ENCODE peak calls at places on chromosomes 12 and 14, in five cellular contexts. One of them, this sample, is unnamed.

GRCh38 chr12:33476058-33476457 is 36.4 kb upstream of the SYT10 start:
- DNase-seq in suprapubic skin: no peak
- DNase-seq in cardiac muscle cell: no peak
- DNase-seq in AG04449: no peak
- DNase-seq in progenitor cell of endocrine pancreas: no peak
- DNase-seq in this sample: no peak

GRCh38 chr14:104161601-104162367 is 23.4 kb downstream of the KIF26A start:
- DNase-seq in suprapubic skin: no peak
- DNase-seq in cardiac muscle cell: no peak
- DNase-seq in AG04449: no peak
- DNase-seq in progenitor cell of endocrine pancreas: no peak
- DNase-seq in this sample: no peak

GRCh38 chr14:57831981-57832380 is 33.9 kb downstream of the SLC35F4 start:
- DNase-seq in suprapubic skin: no peak
- DNase-seq in cardiac muscle cell: peak; percentile 23
- DNase-seq in AG04449: no peak
- DNase-seq in progenitor cell of endocrine pancreas: no peak
- DNase-seq in this sample: no peak

GRCh38 chr12:65464930-65465329 is 186.4 kb downstream of the MSRB3 start:
- DNase-seq in suprapubic skin: no peak
- DNase-seq in cardiac muscle cell: no peak
- DNase-seq in AG04449: peak; percentile 75
- DNase-seq in progenitor cell of endocrine pancreas: no peak
- DNase-seq in this sample: no peak

GRCh38 chr12:85462888-85463287 is 182.9 kb downstream of the ALX1 start:
- DNase-seq in suprapubic skin: no peak
- DNase-seq in cardiac muscle cell: no peak
- DNase-seq in AG04449: no peak
- DNase-seq in progenitor cell of endocrine pancreas: no peak
- DNase-seq in this sample: no peak

GRCh38 chr12:106392746-106393145 is 35.2 kb downstream of the POLR3B start:
- DNase-seq in suprapubic skin: no peak
- DNase-seq in cardiac muscle cell: no peak
- DNase-seq in AG04449: no peak
- DNase-seq in progenitor cell of endocrine pancreas: no peak
- DNase-seq in this sample: no peak

GRCh38 chr12:103498990-103499389 is 3.2 kb upstream of the C12orf42 start:
- DNase-seq in suprapubic skin: no peak
- DNase-seq in cardiac muscle cell: no peak
- DNase-seq in AG04449: no peak
- DNase-seq in progenitor cell of endocrine pancreas: no peak
- DNase-seq in this sample: no peak

GRCh38 chr12:120126635-120127005 is 10.1 kb upstream of the RAB35 start:
- DNase-seq in suprapubic skin: no peak
- DNase-seq in cardiac muscle cell: no peak
- DNase-seq in AG04449: no peak
- DNase-seq in progenitor cell of endocrine pancreas: no peak
- DNase-seq in this sample: no peak

GRCh38 chr12:66241061-66242043 is 52.3 kb downstream of the IRAK3 start:
- DNase-seq in suprapubic skin: no peak
- DNase-seq in cardiac muscle cell: no peak
- DNase-seq in AG04449: peak; percentile 40
- DNase-seq in progenitor cell of endocrine pancreas: no peak
- DNase-seq in this sample: no peak

GRCh38 chr14:51056431-51056830 is 38.5 kb downstream of the TRIM9 start:
- DNase-seq in suprapubic skin: no peak
- DNase-seq in cardiac muscle cell: no peak
- DNase-seq in AG04449: no peak
- DNase-seq in progenitor cell of endocrine pancreas: no peak
- DNase-seq in this sample: no peak

GRCh38 chr14:23252420-23253333 is 14.9 kb downstream of the RNF212B start:
- DNase-seq in suprapubic skin: no peak
- DNase-seq in cardiac muscle cell: no peak
- DNase-seq in AG04449: no peak
- DNase-seq in progenitor cell of endocrine pancreas: no peak
- DNase-seq in this sample: no peak

GRCh38 chr14:101380940-101381339 is 180.4 kb upstream of the DIO3 start:
- DNase-seq in suprapubic skin: no peak
- DNase-seq in cardiac muscle cell: no peak
- DNase-seq in AG04449: no peak
- DNase-seq in progenitor cell of endocrine pancreas: no peak
- DNase-seq in this sample: no peak

GRCh38 chr12:114407034-114407420 is 1.1 kb upstream of the TBX5 start:
- DNase-seq in suprapubic skin: no peak
- DNase-seq in cardiac muscle cell: no peak
- DNase-seq in AG04449: no peak
- DNase-seq in progenitor cell of endocrine pancreas: no peak
- DNase-seq in this sample: no peak

GRCh38 chr12:39912211-39912980 is 193.5 kb downstream of the SLC2A13 start:
- DNase-seq in suprapubic skin: peak; percentile 78
- DNase-seq in cardiac muscle cell: no peak
- DNase-seq in AG04449: no peak
- DNase-seq in progenitor cell of endocrine pancreas: no peak
- DNase-seq in this sample: no peak

GRCh38 chr12:32533971-32534590 is 134.7 kb downstream of the FGD4 start:
- DNase-seq in suprapubic skin: no peak
- DNase-seq in cardiac muscle cell: peak; percentile 67
- DNase-seq in AG04449: peak; percentile 97
- DNase-seq in progenitor cell of endocrine pancreas: peak; percentile 27
- DNase-seq in this sample: no peak

GRCh38 chr12:49892084-49892731 is 11.5 kb downstream of the FAIM2 start:
- DNase-seq in suprapubic skin: no peak
- DNase-seq in cardiac muscle cell: no peak
- DNase-seq in AG04449: no peak
- DNase-seq in progenitor cell of endocrine pancreas: no peak
- DNase-seq in this sample: no peak

GRCh38 chr12:2641209-2641608 is 153.6 kb upstream of the FKBP4 start:
- DNase-seq in suprapubic skin: no peak
- DNase-seq in cardiac muscle cell: no peak
- DNase-seq in AG04449: no peak
- DNase-seq in progenitor cell of endocrine pancreas: no peak
- DNase-seq in this sample: peak; percentile 20

GRCh38 chr12:998020-998874 is 7.2 kb downstream of the ERC1 start:
- DNase-seq in suprapubic skin: no peak
- DNase-seq in cardiac muscle cell: peak; percentile 27
- DNase-seq in AG04449: no peak
- DNase-seq in progenitor cell of endocrine pancreas: no peak
- DNase-seq in this sample: no peak

DNA sequence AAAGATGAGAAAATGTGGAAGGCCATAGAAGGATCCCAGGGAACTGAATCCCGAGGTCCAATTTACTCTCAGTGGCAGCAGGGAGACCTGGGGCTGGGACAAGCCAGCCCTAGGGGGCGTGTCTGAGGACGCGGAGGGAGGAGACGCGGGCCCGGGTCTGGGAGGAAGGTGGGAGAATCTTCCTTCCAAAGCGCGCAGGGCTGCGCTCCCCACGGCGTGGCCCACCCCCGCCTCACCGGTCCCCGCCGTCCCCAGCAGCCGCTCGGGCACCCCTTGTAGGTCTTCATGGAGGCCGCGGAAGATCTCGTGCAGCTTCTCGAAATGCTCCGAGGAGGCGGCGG is 323 bp downstream of the VTI1B start:
- DNase-seq in suprapubic skin: peak; percentile 83
- DNase-seq in cardiac muscle cell: peak; percentile 91
- DNase-seq in AG04449: no peak
- DNase-seq in progenitor cell of endocrine pancreas: peak; percentile 65
- DNase-seq in this sample: peak; percentile 71
- TF ChIP-seq CTCF in suprapubic skin: peak; percentile 17
- TF ChIP-seq CTCF in cardiac muscle cell: peak; percentile 32
- TF ChIP-seq CTCF in AG04449: peak; percentile 26
- TF ChIP-seq CTCF in progenitor cell of endocrine pancreas: peak; percentile 29
- TF ChIP-seq CTCF in this sample: peak; percentile 38

GRCh38 chr12:22544038-22544979 is at the start of gene C2CD5:
- DNase-seq in suprapubic skin: peak; percentile 98
- DNase-seq in cardiac muscle cell: peak; percentile 96
- DNase-seq in AG04449: peak; percentile 78
- DNase-seq in progenitor cell of endocrine pancreas: peak; percentile 98
- DNase-seq in this sample: peak; percentile 92
- TF ChIP-seq CTCF in suprapubic skin: no peak
- TF ChIP-seq CTCF in cardiac muscle cell: peak; percentile 33
- TF ChIP-seq CTCF in AG04449: peak; percentile 54
- TF ChIP-seq CTCF in progenitor cell of endocrine pancreas: peak; percentile 51
- TF ChIP-seq CTCF in this sample: peak; percentile 46

DNA sequence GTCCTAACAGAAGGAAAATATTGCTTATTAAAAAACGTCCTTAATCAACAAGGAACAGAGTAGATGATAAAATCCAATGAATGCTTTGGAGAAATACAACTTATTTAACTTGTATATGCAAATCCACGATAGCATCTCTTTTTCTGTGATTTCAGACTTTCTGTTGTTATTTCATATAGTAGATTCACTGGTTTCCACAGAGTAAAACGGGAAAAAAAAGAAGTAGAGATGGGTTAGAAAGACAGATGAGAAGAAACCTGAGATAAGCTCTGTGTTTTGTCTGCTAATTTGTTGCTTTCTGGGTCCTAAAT is 447.7 kb downstream of the RERGL start:
- DNase-seq in suprapubic skin: no peak
- DNase-seq in cardiac muscle cell: no peak
- DNase-seq in AG04449: no peak
- DNase-seq in progenitor cell of endocrine pancreas: no peak
- DNase-seq in this sample: no peak
- TF ChIP-seq CTCF in suprapubic skin: no peak
- TF ChIP-seq CTCF in cardiac muscle cell: no peak
- TF ChIP-seq CTCF in AG04449: no peak
- TF ChIP-seq CTCF in progenitor cell of endocrine pancreas: no peak
- TF ChIP-seq CTCF in this sample: peak; percentile 23

DNA sequence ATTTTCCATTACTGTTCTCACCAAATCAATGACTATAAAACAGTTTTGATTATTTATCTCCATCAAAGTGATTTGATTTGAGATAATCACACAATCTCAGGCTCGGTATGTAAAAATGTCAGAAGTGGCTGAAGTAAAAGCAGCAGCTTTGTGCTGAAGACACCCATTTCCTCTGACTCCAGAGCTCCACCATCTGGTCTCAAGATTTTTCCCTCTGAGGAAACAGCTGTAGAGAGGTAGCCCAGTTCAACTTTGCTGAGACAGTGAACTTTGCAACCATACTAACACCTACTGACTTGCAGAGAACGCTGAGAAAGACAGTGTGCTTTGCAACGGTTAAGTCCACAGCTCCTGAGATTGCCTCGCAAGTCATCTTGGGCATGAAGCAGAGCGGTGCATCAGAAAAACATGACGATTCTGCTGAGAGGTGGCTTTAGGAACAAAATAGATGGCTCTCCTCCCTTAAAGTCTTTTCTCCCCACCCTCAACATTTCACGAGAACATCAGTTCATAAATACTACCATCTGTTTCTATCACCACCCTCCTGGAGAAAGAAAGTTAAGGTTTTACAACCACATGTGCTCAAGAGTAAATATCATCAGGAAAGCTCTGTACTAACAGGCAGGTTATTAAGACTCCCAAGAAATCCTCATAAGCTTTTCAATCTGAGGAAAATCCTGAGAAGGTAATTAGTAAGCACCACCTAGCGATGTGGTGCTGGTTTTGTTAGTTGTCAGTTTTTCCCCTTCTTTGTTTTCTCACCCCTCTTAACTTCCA is 34.8 kb downstream of the HIGD1C start:
- DNase-seq in suprapubic skin: no peak
- DNase-seq in cardiac muscle cell: peak; percentile 61
- DNase-seq in AG04449: no peak
- DNase-seq in progenitor cell of endocrine pancreas: peak; percentile 11
- DNase-seq in this sample: peak; percentile 21
- TF ChIP-seq CTCF in suprapubic skin: peak; percentile 48
- TF ChIP-seq CTCF in cardiac muscle cell: peak; percentile 71
- TF ChIP-seq CTCF in AG04449: peak; percentile 57
- TF ChIP-seq CTCF in progenitor cell of endocrine pancreas: peak; percentile 55
- TF ChIP-seq CTCF in this sample: peak; percentile 67

GRCh38 chr14:21528381-21529348 is 2.5 kb upstream of the SALL2 start:
- DNase-seq in suprapubic skin: no peak
- DNase-seq in cardiac muscle cell: no peak
- DNase-seq in AG04449: no peak
- DNase-seq in progenitor cell of endocrine pancreas: no peak
- DNase-seq in this sample: no peak
- TF ChIP-seq CTCF in suprapubic skin: no peak
- TF ChIP-seq CTCF in cardiac muscle cell: no peak
- TF ChIP-seq CTCF in AG04449: no peak
- TF ChIP-seq CTCF in progenitor cell of endocrine pancreas: no peak
- TF ChIP-seq CTCF in this sample: no peak

GRCh38 chr14:20692111-20692751 is 3.7 kb downstream of the ANG start:
- DNase-seq in suprapubic skin: no peak
- DNase-seq in cardiac muscle cell: no peak
- DNase-seq in AG04449: no peak
- DNase-seq in progenitor cell of endocrine pancreas: no peak
- DNase-seq in this sample: no peak

GRCh38 chr14:20698934-20699333 is 10.4 kb downstream of the ANG start:
- DNase-seq in suprapubic skin: no peak
- DNase-seq in cardiac muscle cell: no peak
- DNase-seq in AG04449: no peak
- DNase-seq in progenitor cell of endocrine pancreas: no peak
- DNase-seq in this sample: no peak

GRCh38 chr14:20697273-20698017 is 8.9 kb downstream of the ANG start:
- DNase-seq in suprapubic skin: no peak
- DNase-seq in cardiac muscle cell: peak; percentile 68
- DNase-seq in AG04449: no peak
- DNase-seq in progenitor cell of endocrine pancreas: peak; percentile 56
- DNase-seq in this sample: peak; percentile 71

GRCh38 chr14:20696776-20697175 is 8.2 kb downstream of the ANG start:
- DNase-seq in suprapubic skin: no peak
- DNase-seq in cardiac muscle cell: no peak
- DNase-seq in AG04449: no peak
- DNase-seq in progenitor cell of endocrine pancreas: no peak
- DNase-seq in this sample: no peak

GRCh38 chr14:20698018-20698329 is 9.4 kb downstream of the ANG start:
- DNase-seq in suprapubic skin: no peak
- DNase-seq in cardiac muscle cell: no peak
- DNase-seq in AG04449: no peak
- DNase-seq in progenitor cell of endocrine pancreas: no peak
- DNase-seq in this sample: no peak
- TF ChIP-seq CTCF in suprapubic skin: no peak
- TF ChIP-seq CTCF in cardiac muscle cell: no peak
- TF ChIP-seq CTCF in AG04449: no peak
- TF ChIP-seq CTCF in progenitor cell of endocrine pancreas: no peak
- TF ChIP-seq CTCF in this sample: no peak